ENCODE peak calls at places on chromosomes 11 and 22, in five cellular contexts. One of them, this sample, is unnamed.

GRCh38 chr11:114285599-114285998 is 10.6 kb upstream of the NNMT start:
- DNase-seq in H1: no peak
- DNase-seq in GM12878: no peak
- DNase-seq in HepG2: no peak
- DNase-seq in K562: no peak
- DNase-seq in this sample: peak

GRCh38 chr11:64286801-64287159 is 1.1 kb downstream of the GPR137 start:
- DNase-seq in HepG2: no peak
- DNase-seq in GM12878: no peak
- DNase-seq in H1: no peak
- DNase-seq in K562: no peak
- DNase-seq in this sample: no peak

GRCh38 chr11:110809800-110810199 is 97.6 kb upstream of the ARHGAP20 start:
- DNase-seq in HepG2: no peak
- DNase-seq in GM12878: no peak
- DNase-seq in K562: no peak
- DNase-seq in H1: no peak
- DNase-seq in this sample: no peak

GRCh38 chr11:61120865-61121831 is 18.9 kb downstream of the CD5 start:
- DNase-seq in K562: no peak
- DNase-seq in GM12878: no peak
- DNase-seq in HepG2: no peak
- DNase-seq in H1: no peak
- DNase-seq in this sample: no peak

GRCh38 chr22:45009881-45010531 is at the start of gene PHF21B:
- DNase-seq in K562: peak
- DNase-seq in HepG2: no peak
- DNase-seq in H1: no peak
- DNase-seq in GM12878: no peak
- DNase-seq in this sample: peak

GRCh38 chr11:6486938-6487337 is 5.6 kb downstream of the TIMM10B start:
- DNase-seq in H1: no peak
- DNase-seq in GM12878: no peak
- DNase-seq in K562: no peak
- DNase-seq in HepG2: no peak
- DNase-seq in this sample: no peak

GRCh38 chr22:27810566-27810965 is 9.0 kb upstream of the MN1 start:
- DNase-seq in H1: no peak
- DNase-seq in GM12878: no peak
- DNase-seq in K562: no peak
- DNase-seq in HepG2: peak
- DNase-seq in this sample: no peak

GRCh38 chr11:42482822-42483221 is 829.0 kb upstream of the API5 start:
- DNase-seq in K562: no peak
- DNase-seq in H1: no peak
- DNase-seq in HepG2: no peak
- DNase-seq in GM12878: no peak
- DNase-seq in this sample: no peak

GRCh38 chr11:87398913-87399312 is 361.2 kb downstream of the TMEM135 start:
- DNase-seq in HepG2: no peak
- DNase-seq in K562: no peak
- DNase-seq in GM12878: no peak
- DNase-seq in H1: no peak
- DNase-seq in this sample: no peak

GRCh38 chr22:43860831-43861230 is 1.5 kb downstream of the SULT4A1 start:
- DNase-seq in HepG2: no peak
- DNase-seq in K562: no peak
- DNase-seq in GM12878: no peak
- DNase-seq in H1: no peak
- DNase-seq in this sample: no peak

GRCh38 chr11:134514354-134514951 is 102.4 kb upstream of the B3GAT1 start:
- DNase-seq in GM12878: no peak
- DNase-seq in HepG2: no peak
- DNase-seq in H1: no peak
- DNase-seq in K562: no peak
- DNase-seq in this sample: no peak

GRCh38 chr11:134754823-134755198 is 342.8 kb upstream of the B3GAT1 start:
- DNase-seq in K562: no peak
- DNase-seq in GM12878: no peak
- DNase-seq in H1: no peak
- DNase-seq in HepG2: no peak
- DNase-seq in this sample: no peak

GRCh38 chr22:19789406-19789805 is 28.8 kb downstream of the TBX1 start:
- DNase-seq in GM12878: no peak
- DNase-seq in H1: no peak
- DNase-seq in HepG2: no peak
- DNase-seq in K562: no peak
- DNase-seq in this sample: no peak

GRCh38 chr11:14638561-14638960 is 5.0 kb upstream of the PDE3B start:
- DNase-seq in GM12878: no peak
- DNase-seq in HepG2: no peak
- DNase-seq in H1: no peak
- DNase-seq in K562: no peak
- DNase-seq in this sample: no peak

GRCh38 chr11:116927163-116927772 is 89.8 kb upstream of the APOA1 start:
- DNase-seq in H1: no peak
- DNase-seq in HepG2: peak
- DNase-seq in K562: peak
- DNase-seq in GM12878: no peak
- DNase-seq in this sample: no peak

GRCh38 chr22:38467904-38468760 is at the start of gene KDELR3:
- DNase-seq in GM12878: no peak
- DNase-seq in HepG2: no peak
- DNase-seq in K562: peak
- DNase-seq in H1: no peak
- DNase-seq in this sample: peak

GRCh38 chr11:124763156-124763947 is 1.3 kb upstream of the ESAM start:
- DNase-seq in GM12878: no peak
- DNase-seq in H1: no peak
- DNase-seq in HepG2: peak
- DNase-seq in K562: peak
- DNase-seq in this sample: peak

GRCh38 chr22:37176464-37177061 is 11.5 kb downstream of the C1QTNF6 start:
- DNase-seq in GM12878: no peak
- DNase-seq in K562: peak
- DNase-seq in H1: no peak
- DNase-seq in HepG2: no peak
- DNase-seq in this sample: no peak

GRCh38 chr22:22480940-22481339 is 27.6 kb downstream of the ZNF280B start:
- DNase-seq in K562: no peak
- DNase-seq in H1: no peak
- DNase-seq in GM12878: no peak
- DNase-seq in HepG2: peak
- DNase-seq in this sample: no peak

GRCh38 chr22:25027052-25027525 is 74.6 kb downstream of the KIAA1671 start:
- DNase-seq in H1: no peak
- DNase-seq in HepG2: no peak
- DNase-seq in GM12878: no peak
- DNase-seq in K562: no peak
- DNase-seq in this sample: no peak

GRCh38 chr11:70738661-70739060 is 340.3 kb downstream of the CTTN start:
- DNase-seq in H1: no peak
- DNase-seq in HepG2: no peak
- DNase-seq in K562: no peak
- DNase-seq in GM12878: no peak
- DNase-seq in this sample: no peak

GRCh38 chr11:20093775-20094174 is 66.5 kb downstream of the DBX1 start:
- DNase-seq in H1: no peak
- DNase-seq in HepG2: no peak
- DNase-seq in GM12878: no peak
- DNase-seq in K562: no peak
- DNase-seq in this sample: no peak

GRCh38 chr11:70503201-70503877 is 105.0 kb downstream of the CTTN start:
- DNase-seq in K562: no peak
- DNase-seq in H1: no peak
- DNase-seq in HepG2: no peak
- DNase-seq in GM12878: no peak
- DNase-seq in this sample: no peak

GRCh38 chr22:21941921-21942320 is 10.7 kb downstream of the PPM1F start:
- DNase-seq in GM12878: no peak
- DNase-seq in H1: no peak
- DNase-seq in HepG2: no peak
- DNase-seq in K562: no peak
- DNase-seq in this sample: no peak

GRCh38 chr22:20606041-20606783 is 98.8 kb downstream of the MED15 start:
- DNase-seq in H1: peak
- DNase-seq in HepG2: peak
- DNase-seq in K562: peak
- DNase-seq in GM12878: no peak
- DNase-seq in this sample: peak

GRCh38 chr11:37571248-37571647 is 973.2 kb upstream of the RAG2 start:
- DNase-seq in HepG2: no peak
- DNase-seq in GM12878: no peak
- DNase-seq in K562: no peak
- DNase-seq in H1: no peak
- DNase-seq in this sample: no peak

GRCh38 chr11:96061730-96062524 is 138.0 kb upstream of the MTMR2 start:
- DNase-seq in HepG2: peak
- DNase-seq in K562: no peak
- DNase-seq in H1: no peak
- DNase-seq in GM12878: no peak
- DNase-seq in this sample: no peak

GRCh38 chr11:74696932-74697687 is 34.1 kb downstream of the CHRDL2 start:
- DNase-seq in GM12878: no peak
- DNase-seq in H1: no peak
- DNase-seq in K562: peak
- DNase-seq in HepG2: peak
- DNase-seq in this sample: peak

GRCh38 chr22:27930246-27931060 is 11.4 kb upstream of the PITPNB start:
- DNase-seq in H1: no peak
- DNase-seq in HepG2: no peak
- DNase-seq in K562: no peak
- DNase-seq in GM12878: no peak
- DNase-seq in this sample: peak

GRCh38 chr11:104432981-104433380 is 269.0 kb upstream of the PDGFD start:
- DNase-seq in K562: no peak
- DNase-seq in HepG2: no peak
- DNase-seq in H1: no peak
- DNase-seq in GM12878: no peak
- DNase-seq in this sample: no peak

GRCh38 chr11:126139541-126140091 is 71.8 kb downstream of the RPUSD4 start:
- DNase-seq in H1: no peak
- DNase-seq in K562: no peak
- DNase-seq in GM12878: no peak
- DNase-seq in HepG2: no peak
- DNase-seq in this sample: peak

GRCh38 chr11:108117746-108118371 is 3.5 kb upstream of the ACAT1 start:
- DNase-seq in GM12878: no peak
- DNase-seq in HepG2: peak
- DNase-seq in K562: peak
- DNase-seq in H1: no peak
- DNase-seq in this sample: peak

GRCh38 chr11:121452609-121453150 is at the start of gene SORL1-AS1:
- DNase-seq in HepG2: no peak
- DNase-seq in GM12878: no peak
- DNase-seq in K562: no peak
- DNase-seq in H1: no peak
- DNase-seq in this sample: peak
- TF ChIP-seq CREB1 in HepG2: no peak
- TF ChIP-seq CREB1 in GM12878: no peak
- TF ChIP-seq CREB1 in K562: no peak
- TF ChIP-seq CREB1 in H1: no peak
- TF ChIP-seq CREB1 in this sample: no peak

GRCh38 chr11:91219501-91219900 is 996.7 kb upstream of the CHORDC1 start:
- DNase-seq in HepG2: no peak
- DNase-seq in K562: no peak
- DNase-seq in GM12878: no peak
- DNase-seq in H1: no peak
- DNase-seq in this sample: no peak
- H3K4me2 ChIP-seq in HepG2: no peak
- H3K4me2 ChIP-seq in K562: no peak
- H3K4me2 ChIP-seq in GM12878: no peak
- H3K4me2 ChIP-seq in H1: no peak
- H3K4me2 ChIP-seq in this sample: no peak

DNA sequence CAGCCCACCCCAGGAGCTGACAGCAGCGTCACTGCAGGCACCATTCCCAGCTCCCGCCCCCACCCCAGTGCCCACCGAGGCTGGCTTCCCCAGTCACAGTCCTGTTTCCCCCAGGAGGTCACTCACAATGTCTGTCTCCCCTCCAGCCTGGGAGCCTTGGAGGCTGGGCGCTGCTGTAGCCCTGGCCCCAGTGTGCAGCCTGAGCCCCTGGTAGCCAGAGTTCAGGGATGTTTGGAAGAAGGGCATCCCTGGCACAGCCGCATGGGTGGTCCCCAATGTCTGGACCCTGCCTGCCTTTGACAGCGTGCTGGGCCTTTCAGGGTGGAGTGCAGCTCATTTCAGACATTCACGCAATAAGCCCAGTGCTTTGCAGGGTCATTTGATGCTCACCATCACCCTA is 4.3 kb downstream of the CAPN5 start:
- DNase-seq in HepG2: no peak
- DNase-seq in K562: no peak
- DNase-seq in H1: no peak
- DNase-seq in GM12878: no peak
- DNase-seq in this sample: no peak
- H3K27ac ChIP-seq in HepG2: no peak
- H3K27ac ChIP-seq in K562: no peak
- H3K27ac ChIP-seq in H1: no peak
- H3K27ac ChIP-seq in GM12878: no peak
- H3K27ac ChIP-seq in this sample: no peak

GRCh38 chr11:1194231-1194976 is 28.5 kb upstream of the MUC5B start:
- DNase-seq in HepG2: no peak
- DNase-seq in GM12878: no peak
- DNase-seq in K562: no peak
- DNase-seq in H1: no peak
- DNase-seq in this sample: no peak

GRCh38 chr11:1196516-1197391 is 26.1 kb upstream of the MUC5B start:
- DNase-seq in K562: no peak
- DNase-seq in H1: no peak
- DNase-seq in GM12878: no peak
- DNase-seq in HepG2: no peak
- DNase-seq in this sample: no peak

GRCh38 chr11:1197431-1197885 is 25.4 kb upstream of the MUC5B start:
- DNase-seq in HepG2: no peak
- DNase-seq in K562: no peak
- DNase-seq in H1: no peak
- DNase-seq in GM12878: no peak
- DNase-seq in this sample: no peak

GRCh38 chr11:1194977-1195689 is 27.7 kb upstream of the MUC5B start:
- DNase-seq in GM12878: no peak
- DNase-seq in K562: no peak
- DNase-seq in HepG2: no peak
- DNase-seq in H1: no peak
- DNase-seq in this sample: no peak

GRCh38 chr11:1195690-1196515 is 27.0 kb upstream of the MUC5B start:
- DNase-seq in K562: no peak
- DNase-seq in GM12878: no peak
- DNase-seq in HepG2: no peak
- DNase-seq in H1: no peak
- DNase-seq in this sample: no peak
- TF ChIP-seq CREB1 in K562: no peak
- TF ChIP-seq CREB1 in GM12878: no peak
- TF ChIP-seq CREB1 in HepG2: no peak
- TF ChIP-seq CREB1 in H1: no peak
- TF ChIP-seq CREB1 in this sample: no peak